ENCODE peak calls at places on chromosomes 3 and 15, in ten cellular contexts. One of them, this sample, is unnamed.
A peak's percentile ranks its signal among the peaks of the same experiment; 100 is the strongest.

GRCh38 chr15:48449734-48450133 is 118.5 kb downstream of the DUT start:
- DNase-seq in WERI-Rb-1: no peak
- DNase-seq in HEK293T: no peak
- DNase-seq in dorsolateral prefrontal cortex: no peak
- DNase-seq in COR-L47: no peak
- DNase-seq in NCI-H2227 treated with DMSO at 0.1 percent for 48 hours: no peak
- DNase-seq in T-helper 9 cell: no peak
- DNase-seq in activated naive CD8-positive, alpha-beta T cell treated with anti-CD3 and anti-CD28 coated beads for 36 hours: no peak
- DNase-seq in M059J: no peak
- DNase-seq in choroid plexus epithelial cell: no peak
- DNase-seq in this sample: no peak

GRCh38 chr3:3085782-3086181 is 24.4 kb downstream of the IL5RA start:
- DNase-seq in activated naive CD8-positive, alpha-beta T cell treated with anti-CD3 and anti-CD28 coated beads for 36 hours: no peak
- DNase-seq in WERI-Rb-1: no peak
- DNase-seq in M059J: no peak
- DNase-seq in COR-L47: no peak
- DNase-seq in choroid plexus epithelial cell: no peak
- DNase-seq in HEK293T: no peak
- DNase-seq in T-helper 9 cell: no peak
- DNase-seq in NCI-H2227 treated with DMSO at 0.1 percent for 48 hours: no peak
- DNase-seq in dorsolateral prefrontal cortex: no peak
- DNase-seq in this sample: no peak

GRCh38 chr15:34206016-34206415 is 3.9 kb downstream of the KATNBL1 start:
- DNase-seq in dorsolateral prefrontal cortex: no peak
- DNase-seq in activated naive CD8-positive, alpha-beta T cell treated with anti-CD3 and anti-CD28 coated beads for 36 hours: no peak
- DNase-seq in NCI-H2227 treated with DMSO at 0.1 percent for 48 hours: no peak
- DNase-seq in HEK293T: no peak
- DNase-seq in M059J: peak; percentile 44
- DNase-seq in choroid plexus epithelial cell: peak; percentile 31
- DNase-seq in WERI-Rb-1: no peak
- DNase-seq in COR-L47: no peak
- DNase-seq in T-helper 9 cell: no peak
- DNase-seq in this sample: no peak

GRCh38 chr3:13716540-13717221 is 163.2 kb downstream of the WNT7A start:
- DNase-seq in WERI-Rb-1: no peak
- DNase-seq in choroid plexus epithelial cell: no peak
- DNase-seq in HEK293T: peak; percentile 3
- DNase-seq in activated naive CD8-positive, alpha-beta T cell treated with anti-CD3 and anti-CD28 coated beads for 36 hours: no peak
- DNase-seq in T-helper 9 cell: no peak
- DNase-seq in NCI-H2227 treated with DMSO at 0.1 percent for 48 hours: no peak
- DNase-seq in COR-L47: no peak
- DNase-seq in dorsolateral prefrontal cortex: no peak
- DNase-seq in M059J: no peak
- DNase-seq in this sample: no peak

GRCh38 chr15:88018865-88019626 is 237.5 kb downstream of the NTRK3 start:
- DNase-seq in choroid plexus epithelial cell: peak; percentile 27
- DNase-seq in COR-L47: no peak
- DNase-seq in M059J: peak; percentile 67
- DNase-seq in T-helper 9 cell: no peak
- DNase-seq in HEK293T: no peak
- DNase-seq in WERI-Rb-1: peak; percentile 13
- DNase-seq in NCI-H2227 treated with DMSO at 0.1 percent for 48 hours: no peak
- DNase-seq in dorsolateral prefrontal cortex: no peak
- DNase-seq in activated naive CD8-positive, alpha-beta T cell treated with anti-CD3 and anti-CD28 coated beads for 36 hours: no peak
- DNase-seq in this sample: no peak

GRCh38 chr3:156379327-156379726 is 175.6 kb downstream of the SSR3 start:
- DNase-seq in dorsolateral prefrontal cortex: no peak
- DNase-seq in choroid plexus epithelial cell: no peak
- DNase-seq in NCI-H2227 treated with DMSO at 0.1 percent for 48 hours: no peak
- DNase-seq in HEK293T: no peak
- DNase-seq in activated naive CD8-positive, alpha-beta T cell treated with anti-CD3 and anti-CD28 coated beads for 36 hours: no peak
- DNase-seq in T-helper 9 cell: no peak
- DNase-seq in M059J: no peak
- DNase-seq in WERI-Rb-1: no peak
- DNase-seq in COR-L47: no peak
- DNase-seq in this sample: no peak

GRCh38 chr15:77021803-77022381 is 27.0 kb downstream of the PSTPIP1 start:
- DNase-seq in HEK293T: no peak
- DNase-seq in choroid plexus epithelial cell: peak; percentile 62
- DNase-seq in activated naive CD8-positive, alpha-beta T cell treated with anti-CD3 and anti-CD28 coated beads for 36 hours: peak; percentile 63
- DNase-seq in COR-L47: no peak
- DNase-seq in M059J: peak; percentile 81
- DNase-seq in WERI-Rb-1: no peak
- DNase-seq in T-helper 9 cell: peak; percentile 45
- DNase-seq in dorsolateral prefrontal cortex: no peak
- DNase-seq in NCI-H2227 treated with DMSO at 0.1 percent for 48 hours: no peak
- DNase-seq in this sample: peak; percentile 50

GRCh38 chr15:50044904-50045303 is 74.1 kb downstream of the ATP8B4 start:
- DNase-seq in activated naive CD8-positive, alpha-beta T cell treated with anti-CD3 and anti-CD28 coated beads for 36 hours: no peak
- DNase-seq in NCI-H2227 treated with DMSO at 0.1 percent for 48 hours: no peak
- DNase-seq in T-helper 9 cell: no peak
- DNase-seq in dorsolateral prefrontal cortex: no peak
- DNase-seq in HEK293T: no peak
- DNase-seq in M059J: no peak
- DNase-seq in WERI-Rb-1: no peak
- DNase-seq in COR-L47: no peak
- DNase-seq in choroid plexus epithelial cell: no peak
- DNase-seq in this sample: no peak

GRCh38 chr3:63674586-63674985 is 22.1 kb downstream of the SNTN start:
- DNase-seq in activated naive CD8-positive, alpha-beta T cell treated with anti-CD3 and anti-CD28 coated beads for 36 hours: no peak
- DNase-seq in COR-L47: no peak
- DNase-seq in NCI-H2227 treated with DMSO at 0.1 percent for 48 hours: no peak
- DNase-seq in T-helper 9 cell: no peak
- DNase-seq in dorsolateral prefrontal cortex: peak; percentile 29
- DNase-seq in HEK293T: no peak
- DNase-seq in choroid plexus epithelial cell: no peak
- DNase-seq in M059J: no peak
- DNase-seq in WERI-Rb-1: no peak
- DNase-seq in this sample: no peak

GRCh38 chr3:40044487-40044886 is 235.1 kb downstream of the MYRIP start:
- DNase-seq in WERI-Rb-1: no peak
- DNase-seq in COR-L47: no peak
- DNase-seq in HEK293T: no peak
- DNase-seq in activated naive CD8-positive, alpha-beta T cell treated with anti-CD3 and anti-CD28 coated beads for 36 hours: no peak
- DNase-seq in dorsolateral prefrontal cortex: no peak
- DNase-seq in choroid plexus epithelial cell: peak; percentile 42
- DNase-seq in M059J: peak; percentile 26
- DNase-seq in NCI-H2227 treated with DMSO at 0.1 percent for 48 hours: no peak
- DNase-seq in T-helper 9 cell: no peak
- DNase-seq in this sample: no peak

GRCh38 chr3:142447308-142447851 is 457 bp downstream of the XRN1 start:
- DNase-seq in COR-L47: peak; percentile 55
- DNase-seq in choroid plexus epithelial cell: peak; percentile 63
- DNase-seq in T-helper 9 cell: peak; percentile 18
- DNase-seq in HEK293T: peak; percentile 38
- DNase-seq in dorsolateral prefrontal cortex: peak; percentile 34
- DNase-seq in WERI-Rb-1: no peak
- DNase-seq in M059J: peak; percentile 67
- DNase-seq in activated naive CD8-positive, alpha-beta T cell treated with anti-CD3 and anti-CD28 coated beads for 36 hours: peak; percentile 60
- DNase-seq in NCI-H2227 treated with DMSO at 0.1 percent for 48 hours: peak; percentile 22
- DNase-seq in this sample: peak; percentile 49

GRCh38 chr15:62298811-62299210 is 133.7 kb upstream of the C2CD4B start:
- DNase-seq in HEK293T: no peak
- DNase-seq in T-helper 9 cell: no peak
- DNase-seq in WERI-Rb-1: no peak
- DNase-seq in M059J: no peak
- DNase-seq in activated naive CD8-positive, alpha-beta T cell treated with anti-CD3 and anti-CD28 coated beads for 36 hours: no peak
- DNase-seq in dorsolateral prefrontal cortex: no peak
- DNase-seq in COR-L47: no peak
- DNase-seq in NCI-H2227 treated with DMSO at 0.1 percent for 48 hours: no peak
- DNase-seq in choroid plexus epithelial cell: no peak
- DNase-seq in this sample: no peak

GRCh38 chr15:29044506-29044905 is 158.7 kb downstream of the APBA2 start:
- DNase-seq in choroid plexus epithelial cell: peak; percentile 61
- DNase-seq in M059J: peak; percentile 66
- DNase-seq in HEK293T: no peak
- DNase-seq in WERI-Rb-1: peak; percentile 33
- DNase-seq in activated naive CD8-positive, alpha-beta T cell treated with anti-CD3 and anti-CD28 coated beads for 36 hours: no peak
- DNase-seq in NCI-H2227 treated with DMSO at 0.1 percent for 48 hours: no peak
- DNase-seq in COR-L47: no peak
- DNase-seq in T-helper 9 cell: no peak
- DNase-seq in dorsolateral prefrontal cortex: no peak
- DNase-seq in this sample: peak; percentile 62

GRCh38 chr3:71304684-71305083 is 278.8 kb downstream of the FOXP1 start:
- DNase-seq in dorsolateral prefrontal cortex: no peak
- DNase-seq in HEK293T: no peak
- DNase-seq in NCI-H2227 treated with DMSO at 0.1 percent for 48 hours: no peak
- DNase-seq in activated naive CD8-positive, alpha-beta T cell treated with anti-CD3 and anti-CD28 coated beads for 36 hours: no peak
- DNase-seq in COR-L47: peak; percentile 4
- DNase-seq in M059J: no peak
- DNase-seq in T-helper 9 cell: no peak
- DNase-seq in choroid plexus epithelial cell: peak; percentile 82
- DNase-seq in WERI-Rb-1: no peak
- DNase-seq in this sample: no peak

GRCh38 chr3:142950972-142951371 is 12.5 kb downstream of the PAQR9 start:
- DNase-seq in HEK293T: no peak
- DNase-seq in WERI-Rb-1: no peak
- DNase-seq in M059J: no peak
- DNase-seq in activated naive CD8-positive, alpha-beta T cell treated with anti-CD3 and anti-CD28 coated beads for 36 hours: no peak
- DNase-seq in NCI-H2227 treated with DMSO at 0.1 percent for 48 hours: no peak
- DNase-seq in COR-L47: no peak
- DNase-seq in choroid plexus epithelial cell: no peak
- DNase-seq in dorsolateral prefrontal cortex: no peak
- DNase-seq in T-helper 9 cell: no peak
- DNase-seq in this sample: no peak

GRCh38 chr15:68819451-68820204 is 1.1 kb downstream of the ANP32A start:
- DNase-seq in COR-L47: peak; percentile 47
- DNase-seq in M059J: peak; percentile 73
- DNase-seq in choroid plexus epithelial cell: peak; percentile 67
- DNase-seq in T-helper 9 cell: peak; percentile 8
- DNase-seq in activated naive CD8-positive, alpha-beta T cell treated with anti-CD3 and anti-CD28 coated beads for 36 hours: peak; percentile 36
- DNase-seq in NCI-H2227 treated with DMSO at 0.1 percent for 48 hours: no peak
- DNase-seq in WERI-Rb-1: peak; percentile 79
- DNase-seq in HEK293T: peak; percentile 29
- DNase-seq in dorsolateral prefrontal cortex: no peak
- DNase-seq in this sample: peak; percentile 62

GRCh38 chr3:105866656-105867653 is 1.9 kb downstream of the CBLB start:
- DNase-seq in choroid plexus epithelial cell: peak; percentile 68
- DNase-seq in WERI-Rb-1: no peak
- DNase-seq in dorsolateral prefrontal cortex: no peak
- DNase-seq in NCI-H2227 treated with DMSO at 0.1 percent for 48 hours: no peak
- DNase-seq in COR-L47: no peak
- DNase-seq in T-helper 9 cell: no peak
- DNase-seq in HEK293T: no peak
- DNase-seq in activated naive CD8-positive, alpha-beta T cell treated with anti-CD3 and anti-CD28 coated beads for 36 hours: peak; percentile 18
- DNase-seq in M059J: peak; percentile 57
- DNase-seq in this sample: no peak

GRCh38 chr3:187062526-187063177 is 76.6 kb downstream of the RPL39L start:
- DNase-seq in M059J: peak; percentile 16
- DNase-seq in choroid plexus epithelial cell: peak; percentile 97
- DNase-seq in T-helper 9 cell: no peak
- DNase-seq in COR-L47: no peak
- DNase-seq in HEK293T: no peak
- DNase-seq in activated naive CD8-positive, alpha-beta T cell treated with anti-CD3 and anti-CD28 coated beads for 36 hours: no peak
- DNase-seq in NCI-H2227 treated with DMSO at 0.1 percent for 48 hours: no peak
- DNase-seq in dorsolateral prefrontal cortex: no peak
- DNase-seq in WERI-Rb-1: no peak
- DNase-seq in this sample: no peak

GRCh38 chr15:65099336-65099735 is 15.7 kb downstream of the UBAP1L start:
- DNase-seq in activated naive CD8-positive, alpha-beta T cell treated with anti-CD3 and anti-CD28 coated beads for 36 hours: no peak
- DNase-seq in dorsolateral prefrontal cortex: no peak
- DNase-seq in WERI-Rb-1: no peak
- DNase-seq in COR-L47: no peak
- DNase-seq in M059J: no peak
- DNase-seq in NCI-H2227 treated with DMSO at 0.1 percent for 48 hours: no peak
- DNase-seq in choroid plexus epithelial cell: no peak
- DNase-seq in T-helper 9 cell: no peak
- DNase-seq in HEK293T: no peak
- DNase-seq in this sample: no peak

GRCh38 chr15:87228460-87228859 is 1028.1 kb downstream of the NTRK3 start:
- DNase-seq in T-helper 9 cell: no peak
- DNase-seq in dorsolateral prefrontal cortex: no peak
- DNase-seq in NCI-H2227 treated with DMSO at 0.1 percent for 48 hours: no peak
- DNase-seq in choroid plexus epithelial cell: no peak
- DNase-seq in activated naive CD8-positive, alpha-beta T cell treated with anti-CD3 and anti-CD28 coated beads for 36 hours: no peak
- DNase-seq in WERI-Rb-1: no peak
- DNase-seq in M059J: peak; percentile 55
- DNase-seq in COR-L47: no peak
- DNase-seq in HEK293T: no peak
- DNase-seq in this sample: no peak

GRCh38 chr3:14957933-14958332 is 10.6 kb downstream of the NR2C2 start:
- DNase-seq in WERI-Rb-1: no peak
- DNase-seq in activated naive CD8-positive, alpha-beta T cell treated with anti-CD3 and anti-CD28 coated beads for 36 hours: no peak
- DNase-seq in COR-L47: no peak
- DNase-seq in dorsolateral prefrontal cortex: no peak
- DNase-seq in NCI-H2227 treated with DMSO at 0.1 percent for 48 hours: no peak
- DNase-seq in HEK293T: no peak
- DNase-seq in T-helper 9 cell: no peak
- DNase-seq in M059J: no peak
- DNase-seq in choroid plexus epithelial cell: peak; percentile 45
- DNase-seq in this sample: no peak

GRCh38 chr3:141368925-141369794 is 856 bp downstream of the ZBTB38 start:
- DNase-seq in T-helper 9 cell: no peak
- DNase-seq in COR-L47: no peak
- DNase-seq in choroid plexus epithelial cell: peak; percentile 91
- DNase-seq in HEK293T: no peak
- DNase-seq in activated naive CD8-positive, alpha-beta T cell treated with anti-CD3 and anti-CD28 coated beads for 36 hours: no peak
- DNase-seq in NCI-H2227 treated with DMSO at 0.1 percent for 48 hours: no peak
- DNase-seq in dorsolateral prefrontal cortex: no peak
- DNase-seq in M059J: peak; percentile 21
- DNase-seq in WERI-Rb-1: no peak
- DNase-seq in this sample: peak; percentile 21

GRCh38 chr3:114558271-114558670 is 264.4 kb downstream of the TIGIT start:
- DNase-seq in T-helper 9 cell: no peak
- DNase-seq in COR-L47: no peak
- DNase-seq in activated naive CD8-positive, alpha-beta T cell treated with anti-CD3 and anti-CD28 coated beads for 36 hours: no peak
- DNase-seq in WERI-Rb-1: no peak
- DNase-seq in NCI-H2227 treated with DMSO at 0.1 percent for 48 hours: no peak
- DNase-seq in dorsolateral prefrontal cortex: no peak
- DNase-seq in HEK293T: no peak
- DNase-seq in M059J: peak; percentile 54
- DNase-seq in choroid plexus epithelial cell: peak; percentile 31
- DNase-seq in this sample: no peak

GRCh38 chr3:15206662-15207576 is 873 bp downstream of the CAPN7 start:
- DNase-seq in HEK293T: peak; percentile 29
- DNase-seq in WERI-Rb-1: no peak
- DNase-seq in T-helper 9 cell: no peak
- DNase-seq in M059J: peak; percentile 51
- DNase-seq in activated naive CD8-positive, alpha-beta T cell treated with anti-CD3 and anti-CD28 coated beads for 36 hours: no peak
- DNase-seq in NCI-H2227 treated with DMSO at 0.1 percent for 48 hours: no peak
- DNase-seq in choroid plexus epithelial cell: peak; percentile 51
- DNase-seq in COR-L47: no peak
- DNase-seq in dorsolateral prefrontal cortex: no peak
- DNase-seq in this sample: no peak

GRCh38 chr3:112115161-112115739 is 17.8 kb downstream of the GCSAM start:
- DNase-seq in M059J: no peak
- DNase-seq in COR-L47: no peak
- DNase-seq in NCI-H2227 treated with DMSO at 0.1 percent for 48 hours: no peak
- DNase-seq in WERI-Rb-1: no peak
- DNase-seq in dorsolateral prefrontal cortex: no peak
- DNase-seq in T-helper 9 cell: no peak
- DNase-seq in choroid plexus epithelial cell: no peak
- DNase-seq in activated naive CD8-positive, alpha-beta T cell treated with anti-CD3 and anti-CD28 coated beads for 36 hours: no peak
- DNase-seq in HEK293T: no peak
- DNase-seq in this sample: no peak